ENCODE peak calls at places on chromosomes 3 and 15, in four cellular contexts. Z, Q, O and Y are unnamed samples.
A peak's percentile ranks its signal among the peaks of the same experiment; 100 is the strongest.

GRCh38 chr15:51267714-51268105 is 70.7 kb downstream of the CYP19A1 start:
- DNase-seq in Z (peak; percentile 71), Q (no peak), O (no peak), Y (no peak)

GRCh38 chr3:123361019-123361418 is 87.9 kb downstream of the ADCY5 start:
- DNase-seq in Z (peak; percentile 54), Q (no peak), O (no peak), Y (no peak)

GRCh38 chr3:70822777-70823176 is 510.3 kb upstream of the MDFIC2 start:
- DNase-seq in Z (no peak), Q (no peak), O (no peak), Y (no peak)

GRCh38 chr3:188573929-188574317 is 420.0 kb downstream of the LPP start:
- DNase-seq in Z (no peak), Q (no peak), O (no peak), Y (no peak)

GRCh38 chr15:31464216-31465082 is 137.8 kb downstream of the KLF13 start:
- DNase-seq in Z (peak; percentile 17), Q (no peak), O (peak; percentile 40), Y (no peak)

GRCh38 chr15:22967084-22967770 is 12.9 kb downstream of the CYFIP1 start:
- DNase-seq in Z (no peak), Q (no peak), O (no peak), Y (no peak)

GRCh38 chr15:73908822-73909122 is 17.5 kb upstream of the LOXL1 start:
- DNase-seq in Z (no peak), Q (no peak), O (no peak), Y (no peak)

GRCh38 chr3:68057637-68058320 is 403.4 kb upstream of the SUCLG2 start:
- DNase-seq in Z (no peak), Q (peak; percentile 47), O (no peak), Y (no peak)

GRCh38 chr15:61923173-61923572 is 137.1 kb downstream of the VPS13C start:
- DNase-seq in Z (no peak), Q (no peak), O (no peak), Y (no peak)

GRCh38 chr3:116064646-116065045 is 380.6 kb downstream of the LSAMP start:
- DNase-seq in Z (no peak), Q (no peak), O (no peak), Y (no peak)

GRCh38 chr15:40279437-40280141 is 3.3 kb downstream of the ANKRD63 start:
- DNase-seq in Z (peak; percentile 96), Q (peak; percentile 80), O (peak; percentile 29), Y (no peak)

GRCh38 chr3:129872107-129872506 is 21.4 kb downstream of the TMCC1 start:
- DNase-seq in Z (no peak), Q (no peak), O (no peak), Y (no peak)

GRCh38 chr15:78440375-78441373 is 2.7 kb downstream of the IREB2 start:
- DNase-seq in Z (no peak), Q (no peak), O (no peak), Y (no peak)

GRCh38 chr15:40248006-40248783 is 9.3 kb downstream of the PAK6 start:
- DNase-seq in Z (peak; percentile 52), Q (no peak), O (no peak), Y (no peak)

GRCh38 chr3:9690451-9691450 is 12.9 kb upstream of the CPNE9 start:
- DNase-seq in Z (peak; percentile 39), Q (no peak), O (no peak), Y (no peak)

GRCh38 chr3:114218006-114218405 is 19.4 kb downstream of the ZNF80 start:
- DNase-seq in Z (no peak), Q (no peak), O (no peak), Y (no peak)

GRCh38 chr3:115885621-115886020 is 262.3 kb downstream of the GAP43 start:
- DNase-seq in Z (no peak), Q (no peak), O (no peak), Y (no peak)

GRCh38 chr3:34254285-34254684 is 455.9 kb downstream of the PDCD6IP start:
- DNase-seq in Z (no peak), Q (no peak), O (no peak), Y (no peak)

GRCh38 chr3:107240183-107241091 is 136.8 kb upstream of the CCDC54 start:
- DNase-seq in Z (peak; percentile 80), Q (peak; percentile 66), O (peak; percentile 34), Y (no peak)

GRCh38 chr15:73022156-73022555 is 30.1 kb upstream of the NEO1 start:
- DNase-seq in Z (no peak), Q (no peak), O (no peak), Y (no peak)